ENCODE peak calls at places on chromosomes 13 and 19, in nine cellular contexts. Q is Peyer's patch, D is adrenal gland, M is prostate gland, E is H1, G is heart left ventricle, F is IMR-90, C is sigmoid colon, V is stomach. U is an unnamed sample.
A peak's percentile ranks its signal among the peaks of the same experiment; 100 is the strongest.

GRCh38 chr13:75330770-75331169 is 151.2 kb downstream of the TBC1D4 start:
- DNase-seq in Q (no peak), D (no peak), M (no peak), E (no peak), G (no peak), F (no peak), C (no peak), V (no peak), U (no peak)

GRCh38 chr19:10501971-10502523 is 1.1 kb downstream of the KEAP1 start:
- DNase-seq in Q (peak; percentile 86), D (peak; percentile 88), M (peak; percentile 83), E (no peak), G (peak; percentile 76), F (peak; percentile 29), C (peak; percentile 90), V (peak; percentile 98), U (peak; percentile 96)

GRCh38 chr13:92838786-92839185 is 387.8 kb upstream of the GPC6 start:
- DNase-seq in Q (no peak), D (no peak), M (no peak), E (no peak), G (no peak), F (peak; percentile 94), C (no peak), V (no peak), U (no peak)

GRCh38 chr13:29490561-29490960 is 104.9 kb downstream of the SLC7A1 start:
- DNase-seq in Q (no peak), D (no peak), M (no peak), E (no peak), G (no peak), F (no peak), C (no peak), V (no peak), U (no peak)

GRCh38 chr13:40994581-40995230 is 24.4 kb downstream of the ELF1 start:
- DNase-seq in Q (no peak), D (no peak), M (no peak), E (no peak), G (no peak), F (no peak), C (no peak), V (no peak), U (no peak)

GRCh38 chr13:112376050-112376681 is at the start of gene SPACA7:
- DNase-seq in Q (no peak), D (no peak), M (no peak), E (no peak), G (no peak), F (no peak), C (no peak), V (no peak), U (no peak)

GRCh38 chr13:25901460-25902376 is 150.1 kb downstream of the SHISA2 start:
- DNase-seq in Q (no peak), D (no peak), M (peak; percentile 74), E (no peak), G (no peak), F (peak; percentile 11), C (no peak), V (no peak), U (no peak)

GRCh38 chr13:41691276-41691675 is 233.9 kb downstream of the RGCC start:
- DNase-seq in Q (no peak), D (no peak), M (no peak), E (no peak), G (no peak), F (no peak), C (no peak), V (no peak), U (no peak)

GRCh38 chr13:91722267-91722884 is 324.0 kb downstream of the GPC5 start:
- DNase-seq in Q (no peak), D (no peak), M (no peak), E (no peak), G (no peak), F (peak; percentile 18), C (no peak), V (no peak), U (no peak)

GRCh38 chr13:69389899-69390298 is 717.7 kb upstream of the ATXN8OS start:
- DNase-seq in Q (no peak), D (no peak), M (no peak), E (no peak), G (no peak), F (no peak), C (no peak), V (no peak), U (no peak)

GRCh38 chr13:46743191-46743590 is 53.8 kb downstream of the ESD start:
- DNase-seq in Q (no peak), D (no peak), M (no peak), E (no peak), G (no peak), F (peak; percentile 31), C (no peak), V (no peak), U (no peak)

GRCh38 chr13:43567608-43568007 is 219.2 kb downstream of the ENOX1 start:
- DNase-seq in Q (no peak), D (no peak), M (no peak), E (no peak), G (no peak), F (peak; percentile 64), C (no peak), V (no peak), U (no peak)

GRCh38 chr13:36709136-36709895 is 35.5 kb downstream of the SERTM1 start:
- DNase-seq in Q (no peak), D (no peak), M (no peak), E (no peak), G (no peak), F (no peak), C (no peak), V (no peak), U (no peak)

GRCh38 chr13:91725646-91726045 is 327.2 kb downstream of the GPC5 start:
- DNase-seq in Q (no peak), D (no peak), M (no peak), E (no peak), G (no peak), F (no peak), C (no peak), V (no peak), U (no peak)

DNA sequence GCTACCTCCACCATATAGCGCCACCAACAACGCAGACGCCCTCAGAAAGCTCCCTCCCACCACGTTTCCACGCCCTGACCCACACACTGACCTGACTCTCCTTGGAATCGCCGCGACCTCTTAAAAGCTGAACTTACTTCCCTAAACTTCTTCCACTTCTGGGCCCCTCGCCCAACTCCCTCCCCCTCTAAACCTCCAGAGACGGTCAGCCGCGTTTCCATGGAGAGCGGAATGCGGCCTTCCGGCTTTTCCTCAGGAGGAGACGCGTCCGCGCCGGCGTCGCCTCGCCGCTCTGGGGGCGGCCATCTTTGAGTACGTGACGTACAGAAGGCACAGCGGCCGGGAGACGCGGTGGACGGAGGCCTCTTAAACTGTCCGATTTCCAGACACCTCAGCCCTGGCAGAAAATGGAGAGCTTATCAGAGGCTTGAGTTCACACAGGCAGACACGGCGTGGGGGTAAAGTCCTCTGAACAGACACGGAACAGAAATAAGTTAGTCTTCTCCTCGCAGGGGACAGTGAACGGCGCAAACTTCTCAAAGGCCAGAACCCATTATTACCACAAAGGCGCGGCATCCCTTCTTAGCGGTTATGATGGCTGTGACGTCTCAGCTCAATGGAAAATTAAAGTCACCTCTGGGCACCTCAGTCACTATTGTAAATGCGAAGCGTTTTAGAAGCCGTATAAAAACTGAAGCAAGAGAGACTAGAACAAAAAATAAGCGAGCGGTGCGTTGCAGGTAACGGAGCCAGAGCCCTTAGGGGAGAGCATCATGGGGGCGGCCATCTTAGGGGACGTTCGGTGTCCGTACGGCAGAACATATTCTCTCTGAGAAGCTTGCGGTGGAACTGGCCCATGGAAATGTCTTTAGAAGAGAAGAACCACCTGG is at the start of gene ZNF432:
- DNase-seq in Q (peak; percentile 92), D (peak; percentile 96), M (peak; percentile 83), E (peak; percentile 93), G (peak; percentile 95), F (peak; percentile 91), C (peak; percentile 97), V (peak; percentile 88), U (peak; percentile 91)
- TF ChIP-seq POLR2A in Q (peak; percentile 14), D (peak; percentile 54), M (no peak), E (peak; percentile 71), G (no peak), F (peak; percentile 70), C (peak; percentile 27), V (no peak), U (peak; percentile 67)

DNA sequence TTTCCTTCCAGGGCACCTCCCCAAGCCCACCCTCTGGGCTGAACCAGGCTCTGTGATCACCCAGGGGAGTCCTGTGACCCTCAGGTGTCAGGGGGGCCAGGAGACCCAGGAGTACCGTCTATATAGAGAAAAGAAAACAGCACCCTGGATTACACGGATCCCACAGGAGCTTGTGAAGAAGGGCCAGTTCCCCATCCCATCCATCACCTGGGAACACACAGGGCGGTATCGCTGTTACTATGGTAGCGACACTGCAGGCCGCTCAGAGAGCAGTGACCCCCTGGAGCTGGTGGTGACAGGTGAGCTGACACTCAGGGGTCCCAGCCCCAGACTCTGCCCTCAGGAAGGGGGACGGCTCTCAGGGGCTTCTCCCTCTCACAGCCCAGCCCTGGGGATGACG is 1.2 kb downstream of the LILRB1 start:
- DNase-seq in Q (no peak), D (no peak), M (no peak), E (no peak), G (no peak), F (no peak), C (no peak), V (no peak), U (no peak)
- H3K4me3 ChIP-seq in Q (no peak overlapping the region), D (no peak overlapping the region), M (no peak overlapping the region), E (no peak overlapping the region), G (no peak overlapping the region), F (no peak overlapping the region), C (no peak overlapping the region), V (no peak overlapping the region), U (no peak overlapping the region)

GRCh38 chr19:1611353-1611752 is 6.1 kb upstream of the UQCR11 start:
- DNase-seq in Q (no peak), D (no peak), M (no peak), E (no peak), G (no peak), F (no peak), C (no peak), V (no peak), U (no peak)
- H3K27me3 ChIP-seq in Q (no peaks in the 10 kb centered on the region), D (no peaks in the 10 kb centered on the region), M (no peaks in the 10 kb centered on the region), E (no peaks in the 10 kb centered on the region), G (no peaks in the 10 kb centered on the region), F (no peaks in the 10 kb centered on the region), C (no peaks in the 10 kb centered on the region), V (no peaks in the 10 kb centered on the region), U (no peaks in the 10 kb centered on the region)

GRCh38 chr19:55112246-55112780 is 5.1 kb downstream of the PPP1R12C start:
- DNase-seq in Q (no peak), D (no peak), M (no peak), E (no peak), G (no peak), F (no peak), C (no peak), V (no peak), U (no peak)

GRCh38 chr19:55115446-55116065 is 1.9 kb downstream of the PPP1R12C start:
- DNase-seq in Q (no peak), D (no peak), M (no peak), E (no peak), G (no peak), F (peak; percentile 62), C (no peak), V (no peak), U (no peak)

GRCh38 chr19:55114566-55115145 is 2.8 kb downstream of the PPP1R12C start:
- DNase-seq in Q (no peak), D (no peak), M (no peak), E (no peak), G (no peak), F (no peak), C (no peak), V (no peak), U (no peak)

GRCh38 chr19:55112781-55113569 is 4.5 kb downstream of the PPP1R12C start:
- DNase-seq in Q (no peak), D (no peak), M (no peak), E (no peak), G (no peak), F (no peak), C (no peak), V (no peak), U (no peak)

GRCh38 chr19:55113570-55114039 is 3.8 kb downstream of the PPP1R12C start:
- DNase-seq in Q (peak; percentile 63), D (peak; percentile 83), M (peak; percentile 37), E (no peak), G (peak; percentile 97), F (peak; percentile 92), C (peak; percentile 99), V (peak; percentile 58), U (peak; percentile 90)
- TF ChIP-seq POLR2A in Q (no peak), D (no peak), M (no peak), E (no peak), G (peak; percentile 22), F (peak; percentile 32), C (peak; percentile 13), V (no peak), U (no peak)

U was measured in body of pancreas.